ENCODE peak calls at places on chromosomes 3 and 15, in ten cellular contexts. S is cardiac muscle cell; R is HepG2; A is stomach; I is uterus; Q is fibroblast of lung; E is sigmoid colon; U is left ventricle myocardium inferior; W is CD8-positive, alpha-beta memory T cell; J is osteoblast. X is an unnamed sample. For H3K4me1, the result is how much of the 10 kb centered on the place peaks cover.

GRCh38 chr3:142861926-142862325 is 27.0 kb downstream of the PCOLCE2 start:
- DNase-seq in J (no peak), W (no peak), R (no peak), Q (no peak), S (no peak), I (no peak), E (no peak), A (no peak), U (no peak), X (no peak)

GRCh38 chr3:186166491-186167288 is 57.8 kb upstream of the ETV5 start:
- DNase-seq in J (no peak), U (no peak), Q (no peak), A (no peak), E (no peak), R (no peak), I (no peak), W (no peak), S (no peak), X (no peak)

GRCh38 chr15:44794072-44794471 is 57.7 kb downstream of the TRIM69 start:
- DNase-seq in R (no peak), Q (no peak), U (no peak), J (no peak), I (no peak), A (no peak), S (no peak), E (no peak), W (no peak), X (no peak)

GRCh38 chr15:96252148-96252547 is 78.4 kb upstream of the NR2F2 start:
- DNase-seq in S (no peak), E (no peak), R (no peak), W (no peak), Q (no peak), U (no peak), J (no peak), I (no peak), A (no peak), X (no peak)

GRCh38 chr15:72118400-72118978 is at the start of gene SENP8:
- DNase-seq in A (no peak), J (peak), U (no peak), Q (no peak), S (no peak), E (no peak), W (no peak), I (no peak), R (no peak), X (no peak)

GRCh38 chr15:54014067-54014466 is 35.8 kb downstream of the UNC13C start:
- DNase-seq in I (no peak), U (no peak), E (no peak), A (no peak), Q (no peak), J (no peak), R (no peak), S (no peak), W (no peak), X (no peak)

GRCh38 chr15:52318729-52319500 is 23.3 kb upstream of the MYO5C start:
- DNase-seq in A (no peak), Q (no peak), W (no peak), S (peak), J (no peak), I (no peak), U (peak), R (no peak), E (no peak), X (peak)

GRCh38 chr3:13891492-13892073 is 11.7 kb upstream of the WNT7A start:
- DNase-seq in W (peak), Q (no peak), I (no peak), S (no peak), U (no peak), J (peak), A (no peak), R (no peak), E (no peak), X (no peak)

GRCh38 chr15:74326759-74327158 is 40.7 kb downstream of the CYP11A1 start:
- DNase-seq in W (no peak), I (no peak), A (no peak), Q (no peak), E (no peak), S (no peak), R (no peak), J (no peak), U (no peak), X (peak)

GRCh38 chr3:126127452-126127851 is 43.5 kb upstream of the SLC41A3 start:
- DNase-seq in W (no peak), Q (no peak), R (no peak), I (peak), U (peak), E (peak), A (peak), S (no peak), J (no peak), X (no peak)

GRCh38 chr15:74841761-74842385 is 1.1 kb downstream of the ULK3 start:
- DNase-seq in Q (no peak), A (no peak), J (peak), W (no peak), I (no peak), R (no peak), S (no peak), E (no peak), U (no peak), X (peak)

GRCh38 chr15:56146756-56147155 is 96.9 kb downstream of the RFX7 start:
- DNase-seq in U (no peak), S (no peak), E (no peak), R (no peak), A (no peak), J (no peak), I (no peak), W (no peak), Q (peak), X (no peak)

GRCh38 chr3:123244128-123244527 is 42.4 kb downstream of the SEC22A start:
- DNase-seq in E (no peak), A (no peak), I (no peak), W (peak), J (no peak), Q (no peak), R (no peak), S (no peak), U (no peak), X (peak)

GRCh38 chr15:36887214-36888017 is 212.9 kb downstream of the MEIS2 start:
- DNase-seq in A (no peak), S (no peak), W (no peak), R (no peak), Q (peak), I (peak), E (no peak), U (no peak), J (peak), X (peak)
- H3K4me1 ChIP-seq in A (under half), S (half or more), W (under half), R (under half), Q (under half), I (under half), E (half or more), U (under half), J (under half), X (under half)

DNA sequence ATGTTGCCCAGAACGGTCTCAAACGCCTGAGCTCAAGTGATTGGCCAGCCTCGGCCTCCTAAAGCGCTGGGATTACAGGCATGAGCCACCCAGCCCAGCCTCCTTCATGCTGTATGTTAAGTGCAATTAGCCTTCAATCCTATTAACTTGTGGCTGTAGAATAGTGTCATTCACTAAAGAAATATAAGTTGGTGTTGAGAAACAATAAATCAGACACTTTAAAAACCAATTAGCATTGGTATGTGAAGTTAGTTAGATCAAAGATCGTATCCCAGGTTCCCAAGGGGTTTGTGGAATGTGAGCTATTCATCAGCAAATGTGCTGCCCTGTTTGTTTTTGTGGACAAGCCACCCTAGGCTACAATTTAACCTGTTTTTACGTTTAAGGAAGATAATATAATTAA is 11.0 kb upstream of the PIK3CB start:
- DNase-seq in A (no peak), U (no peak), S (peak), Q (no peak), I (no peak), R (peak), E (no peak), W (no peak), J (no peak), X (no peak)
- H3K4me3 ChIP-seq in A (no peak), U (no peak), S (no peak), Q (no peak), I (no peak), R (peak), E (no peak), W (no peak), J (no peak), X (no peak)

DNA sequence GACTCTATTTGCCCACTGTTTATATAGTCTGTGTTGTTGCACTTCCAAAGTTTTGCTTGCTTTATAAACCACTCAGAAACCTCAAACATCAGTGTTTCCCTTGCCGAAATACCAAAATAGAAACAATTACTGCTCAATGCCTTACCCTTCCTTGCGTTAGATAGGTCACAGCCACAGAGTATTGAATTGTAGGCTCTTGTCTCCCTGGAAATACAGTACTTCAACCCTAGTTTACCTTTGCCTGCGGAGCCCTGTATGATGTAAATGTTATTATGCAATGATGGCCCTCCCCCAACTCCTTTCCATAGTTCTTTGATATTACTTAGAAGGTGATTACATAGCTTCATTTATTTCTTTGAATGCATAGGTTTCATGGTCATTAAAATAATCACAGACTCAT is 44.2 kb downstream of the SOX2 start:
- DNase-seq in R (no peak), S (no peak), J (no peak), W (no peak), E (no peak), U (no peak), A (no peak), Q (no peak), I (no peak), X (no peak)
- H3K4me1 ChIP-seq in R (under half), S (under half), J (under half), W (under half), E (under half), U (under half), A (under half), Q (under half), I (under half), X (under half)

GRCh38 chr3:173395073-173395411 is 2.5 kb upstream of the NLGN1 start:
- DNase-seq in A (peak), W (no peak), J (no peak), I (no peak), R (no peak), U (peak), S (no peak), Q (peak), E (no peak), X (no peak)
- H3K4me3 ChIP-seq in A (peak), W (no peak), J (peak), I (peak), R (no peak), U (peak), S (peak), Q (peak), E (peak), X (peak)

GRCh38 chr3:32850636-32851035 is 32.8 kb downstream of the TRIM71 start:
- DNase-seq in J (no peak), R (no peak), W (no peak), A (no peak), I (no peak), S (no peak), U (no peak), E (no peak), Q (no peak), X (no peak)
- H3K4me1 ChIP-seq in J (under half), R (half or more), W (under half), A (under half), I (under half), S (half or more), U (under half), E (under half), Q (under half), X (under half)

DNA sequence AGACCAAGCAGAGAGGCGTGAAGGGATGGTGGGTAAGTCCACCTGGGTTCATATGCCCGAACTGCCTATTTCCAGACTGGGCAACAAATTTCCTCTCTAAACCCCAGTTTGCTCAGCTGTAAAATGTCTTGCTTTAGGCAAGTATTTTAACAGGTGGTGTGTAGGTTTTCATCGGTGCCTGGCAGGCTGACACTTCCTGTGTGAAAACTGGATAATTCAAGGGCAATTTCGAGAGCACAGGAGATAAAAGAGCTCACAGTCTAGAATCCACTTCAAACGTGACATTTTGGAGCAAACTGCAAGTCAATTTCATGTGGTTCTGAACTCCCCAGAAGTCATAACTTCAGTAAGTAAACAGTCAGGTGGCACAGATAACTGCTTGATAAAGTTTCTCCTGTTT is 112.2 kb downstream of the OXNAD1 start:
- DNase-seq in U (no peak), I (no peak), Q (no peak), J (no peak), A (no peak), W (peak), S (no peak), E (no peak), R (no peak), X (no peak)
- H3K4me3 ChIP-seq in U (no peak), I (no peak), Q (no peak), J (no peak), A (no peak), W (no peak), S (no peak), E (no peak), R (no peak), X (no peak)

DNA sequence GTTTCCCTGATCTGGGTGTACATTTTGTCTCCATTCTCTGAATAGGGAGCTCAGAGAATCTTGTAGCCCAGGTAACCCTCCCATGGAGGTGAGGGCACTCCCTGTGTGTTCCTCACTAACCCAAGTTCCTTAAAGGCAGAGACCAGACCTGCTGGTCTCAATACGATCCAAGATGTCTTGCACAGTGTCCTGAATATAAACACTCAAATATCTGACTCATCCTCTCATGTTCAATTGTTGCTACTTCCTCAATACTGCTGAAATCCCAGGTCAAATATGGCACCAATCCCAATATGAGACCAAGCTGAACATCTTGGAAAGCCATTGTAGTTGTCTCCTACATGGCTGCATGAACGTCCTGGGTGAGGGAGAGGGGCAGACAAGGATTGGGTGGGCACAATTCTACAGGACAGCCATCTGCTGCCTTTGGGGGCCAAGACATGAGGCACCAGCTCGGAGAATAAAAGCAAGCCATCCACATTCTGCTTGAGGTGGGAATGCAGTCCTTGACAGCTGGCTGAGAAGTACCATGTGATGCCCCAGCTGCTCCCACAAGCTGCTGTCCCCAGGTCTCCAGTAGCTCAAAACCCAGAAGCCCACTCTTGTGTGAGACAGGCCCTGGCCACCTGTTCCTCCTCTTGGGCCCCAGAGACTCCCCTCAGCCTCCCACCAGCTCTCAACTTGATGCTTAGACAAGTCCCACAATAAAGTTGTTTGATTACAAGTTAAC is 18.2 kb downstream of the TBC1D2B start:
- DNase-seq in A (no peak), S (no peak), U (no peak), E (no peak), R (no peak), I (no peak), W (no peak), Q (no peak), J (peak), X (no peak)
- H3K4me1 ChIP-seq in A (half or more), S (under half), U (half or more), E (half or more), R (half or more), I (under half), W (half or more), Q (under half), J (half or more), X (under half)

DNA sequence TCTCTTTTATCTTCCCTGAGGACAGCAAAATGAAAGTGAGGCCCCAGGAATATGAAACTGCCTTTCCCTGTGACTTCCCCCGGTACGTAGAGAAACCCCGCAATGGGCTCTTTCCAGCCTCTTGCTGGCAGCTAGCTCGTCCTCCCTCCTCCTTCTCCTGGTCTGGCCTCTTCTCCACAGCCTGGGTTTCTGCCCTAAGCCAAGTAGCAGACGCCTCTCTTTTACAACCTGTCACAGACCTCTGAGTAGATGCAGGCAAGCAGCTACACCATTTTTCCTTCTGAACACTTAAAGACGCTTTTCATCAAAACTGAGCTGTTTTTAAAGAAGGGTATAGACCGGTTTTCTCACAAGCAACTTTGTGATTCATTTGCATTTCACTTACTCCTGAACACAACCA is 31.9 kb downstream of the ADAMTSL3 start:
- DNase-seq in J (no peak), I (peak), W (no peak), R (no peak), Q (no peak), A (no peak), E (peak), S (no peak), U (no peak), X (no peak)
- H3K4me3 ChIP-seq in J (peak), I (peak), W (no peak), R (no peak), Q (no peak), A (no peak), E (peak), S (no peak), U (no peak), X (peak)

GRCh38 chr3:98032881-98033280 is 2.2 kb downstream of the GABRR3 start:
- DNase-seq in U (no peak), Q (no peak), I (no peak), A (no peak), S (no peak), E (no peak), R (no peak), J (no peak), W (no peak), X (no peak)

GRCh38 chr3:98038241-98038640 is 3.1 kb upstream of the GABRR3 start:
- DNase-seq in E (no peak), U (no peak), R (no peak), A (no peak), J (no peak), W (no peak), I (no peak), Q (no peak), S (peak), X (no peak)

GRCh38 chr3:98034036-98034435 is 1.1 kb downstream of the GABRR3 start:
- DNase-seq in S (no peak), I (no peak), E (no peak), J (no peak), R (no peak), Q (no peak), A (no peak), U (no peak), W (no peak), X (no peak)

GRCh38 chr3:98034486-98034885 is 629 bp downstream of the GABRR3 start:
- DNase-seq in U (no peak), A (no peak), Q (no peak), S (no peak), E (no peak), R (no peak), W (no peak), J (no peak), I (no peak), X (no peak)

GRCh38 chr3:98035208-98035607 is at the start of gene GABRR3:
- DNase-seq in E (no peak), J (no peak), S (no peak), I (no peak), U (no peak), A (no peak), W (no peak), Q (no peak), R (no peak), X (no peak)
- H3K4me1 ChIP-seq in E (under half), J (under half), S (under half), I (under half), U (under half), A (under half), W (under half), Q (under half), R (under half), X (under half)

GRCh38 chr15:48020166-48020565 is 100.6 kb upstream of the SLC24A5 start:
- DNase-seq in J (no peak), S (no peak), U (no peak), Q (no peak), A (no peak), E (no peak), W (no peak), R (no peak), I (no peak), X (no peak)
- H3K4me3 ChIP-seq in J (no peak), S (no peak), U (no peak), Q (no peak), A (no peak), E (no peak), W (no peak), R (no peak), I (no peak), X (no peak)